ENCODE peak calls at places on chromosomes 12 and 14, in nine cellular contexts. A is tibial nerve; P is iPS DF 19.7; T is activated effector memory CD4-positive, alpha-beta T cell treated with Interleukin-2 at 50 U/mL for 16 hours; L is substantia nigra; F is NCI-H2081 treated with DMSO at 0.1 percent for 48 hours; O is iPS-NIHi11; K is osteoblast; W is CD8-positive, alpha-beta memory T cell. H is an unnamed sample.

GRCh38 chr12:96994900-96995299 is 87.8 kb downstream of the NEDD1 start:
- DNase-seq in A (no peak), L (no peak), K (no peak), P (no peak), W (no peak), F (no peak), O (no peak), T (no peak), H (no peak)

GRCh38 chr14:96267336-96267735 is 11.3 kb downstream of the BDKRB1 start:
- DNase-seq in T (no peak), K (no peak), F (no peak), A (no peak), O (no peak), L (no peak), P (no peak), W (no peak), H (peak)

GRCh38 chr12:62983594-62983993 is 48.6 kb upstream of the PPM1H start:
- DNase-seq in L (no peak), W (no peak), K (no peak), O (no peak), F (no peak), T (no peak), A (no peak), P (no peak), H (no peak)

GRCh38 chr12:80100566-80100965 is 1.2 kb downstream of the OTOGL start:
- DNase-seq in W (no peak), T (no peak), K (peak), O (no peak), P (no peak), A (no peak), L (no peak), F (no peak), H (no peak)

GRCh38 chr12:115648463-115648862 is 629.0 kb downstream of the MED13L start:
- DNase-seq in P (no peak), K (no peak), T (no peak), L (no peak), W (no peak), F (no peak), O (no peak), A (no peak), H (no peak)

GRCh38 chr14:22026527-22026926 is 352.9 kb upstream of the OR4E1 start:
- DNase-seq in T (no peak), L (no peak), K (no peak), F (no peak), W (no peak), P (no peak), O (no peak), A (no peak), H (no peak)

GRCh38 chr12:100234591-100235304 is 32.1 kb downstream of the DEPDC4 start:
- DNase-seq in L (no peak), A (no peak), K (peak), W (no peak), P (no peak), O (peak), F (peak), T (no peak), H (no peak)

GRCh38 chr14:32620303-32620702 is 291.2 kb downstream of the AKAP6 start:
- DNase-seq in K (no peak), L (no peak), A (no peak), O (no peak), T (no peak), F (no peak), P (no peak), W (no peak), H (no peak)

GRCh38 chr12:4580165-4580773 is 18.3 kb downstream of the DYRK4 start:
- DNase-seq in K (no peak), O (no peak), F (no peak), L (no peak), T (no peak), P (no peak), A (no peak), W (no peak), H (no peak)

GRCh38 chr12:108115746-108116125 is 13.4 kb upstream of the WSCD2 start:
- DNase-seq in A (no peak), O (no peak), W (no peak), K (no peak), L (no peak), P (no peak), T (no peak), F (no peak), H (peak)

GRCh38 chr12:18242380-18243089 is 18.8 kb upstream of the PIK3C2G start:
- DNase-seq in W (no peak), K (no peak), L (no peak), A (no peak), P (no peak), T (no peak), O (no peak), F (no peak), H (no peak)

GRCh38 chr14:85947461-85947860 is 417.5 kb downstream of the FLRT2 start:
- DNase-seq in O (no peak), K (no peak), P (no peak), T (no peak), F (no peak), W (no peak), A (no peak), L (no peak), H (no peak)

GRCh38 chr14:88023658-88024187 is 18.8 kb downstream of the GPR65 start:
- DNase-seq in W (no peak), T (no peak), P (no peak), L (no peak), O (peak), A (no peak), F (no peak), K (no peak), H (no peak)

GRCh38 chr12:52531563-52532300 is 11.5 kb upstream of the KRT5 start:
- DNase-seq in L (no peak), K (no peak), A (no peak), F (no peak), O (no peak), W (no peak), T (no peak), P (no peak), H (no peak)

GRCh38 chr14:24280797-24281460 is 9.5 kb upstream of the RABGGTA start:
- DNase-seq in P (no peak), F (no peak), W (no peak), T (no peak), O (no peak), K (peak), A (no peak), L (no peak), H (no peak)

GRCh38 chr12:52818376-52818775 is 4.5 kb upstream of the KRT4 start:
- DNase-seq in F (no peak), W (no peak), A (no peak), K (no peak), P (no peak), T (no peak), L (no peak), O (no peak), H (no peak)

GRCh38 chr12:110005319-110005973 is 6.2 kb downstream of the ANKRD13A start:
- DNase-seq in L (no peak), K (no peak), O (no peak), A (no peak), F (no peak), T (no peak), W (no peak), P (no peak), H (peak)

GRCh38 chr14:33573296-33573695 is 377.6 kb downstream of the EGLN3 start:
- DNase-seq in K (no peak), P (no peak), W (no peak), F (no peak), O (no peak), L (no peak), T (no peak), A (no peak), H (no peak)

GRCh38 chr14:44035707-44036106 is 471.4 kb downstream of the FSCB start:
- DNase-seq in F (no peak), A (no peak), P (no peak), L (no peak), W (no peak), T (no peak), K (no peak), O (no peak), H (no peak)

GRCh38 chr12:14960548-14961465 is 594 bp downstream of the ARHGDIB start:
- DNase-seq in T (peak), P (no peak), L (no peak), O (peak), A (no peak), F (no peak), W (peak), K (peak), H (peak)

GRCh38 chr14:80624581-80624980 is 317.0 kb downstream of the CEP128 start:
- DNase-seq in F (no peak), W (no peak), T (no peak), K (no peak), O (no peak), L (no peak), A (no peak), P (no peak), H (no peak)

GRCh38 chr12:98402081-98402480 is 113.3 kb upstream of the TMPO start:
- DNase-seq in L (no peak), P (no peak), A (no peak), T (no peak), F (no peak), K (no peak), O (no peak), W (no peak), H (no peak)

GRCh38 chr12:14841761-14842160 is 1.6 kb downstream of the ART4 start:
- DNase-seq in K (no peak), A (peak), L (no peak), O (peak), W (no peak), T (no peak), P (no peak), F (no peak), H (peak)

GRCh38 chr12:113987261-113988063 is 21.3 kb upstream of the RBM19 start:
- DNase-seq in A (no peak), P (no peak), L (no peak), F (no peak), O (no peak), T (no peak), K (no peak), W (no peak), H (no peak)

GRCh38 chr12:123038966-123039365 is 58.5 kb downstream of the ARL6IP4 start:
- DNase-seq in P (no peak), T (no peak), F (no peak), A (no peak), K (no peak), W (no peak), O (no peak), L (no peak), H (no peak)

GRCh38 chr14:50832935-50833607 is 2.1 kb upstream of the NIN start:
- DNase-seq in K (no peak), P (no peak), W (no peak), O (no peak), T (no peak), L (no peak), A (no peak), F (no peak), H (no peak)

GRCh38 chr14:34021096-34021495 is 70.2 kb upstream of the EGLN3 start:
- DNase-seq in W (no peak), A (no peak), F (no peak), P (no peak), K (no peak), O (no peak), L (no peak), T (no peak), H (no peak)

GRCh38 chr12:122886851-122887816 is 8.8 kb downstream of the VPS37B start:
- DNase-seq in T (no peak), A (no peak), L (no peak), F (no peak), O (no peak), P (no peak), W (no peak), K (no peak), H (no peak)

GRCh38 chr12:96445743-96446655 is 43.4 kb upstream of the CFAP54 start:
- DNase-seq in P (no peak), L (no peak), F (no peak), W (peak), K (peak), T (peak), A (no peak), O (no peak), H (no peak)

GRCh38 chr14:22303589-22304195 is 285.3 kb downstream of the DAD1 start:
- DNase-seq in K (no peak), F (no peak), L (no peak), T (no peak), W (no peak), P (no peak), A (no peak), O (peak), H (no peak)

H was measured in thyroid gland.